ENCODE peak calls at places on chromosome 7, in eight cellular contexts. One of them, this sample, is unnamed.

GRCh38 chr7:13508586-13508985 is 480.9 kb downstream of the ETV1 start:
- ATAC-seq in HepG2: no peak
- ATAC-seq in upper lobe of left lung: no peak
- ATAC-seq in Panc1: no peak
- ATAC-seq in K562: no peak
- ATAC-seq in HCT116: no peak
- ATAC-seq in GM23338: no peak
- ATAC-seq in GM12878: no peak
- ATAC-seq in this sample: no peak

GRCh38 chr7:131157530-131158243 is 170.0 kb upstream of the MKLN1 start:
- ATAC-seq in HepG2: peak; percentile 45
- ATAC-seq in upper lobe of left lung: peak; percentile 61
- ATAC-seq in Panc1: peak; percentile 18
- ATAC-seq in K562: no peak
- ATAC-seq in HCT116: no peak
- ATAC-seq in GM23338: no peak
- ATAC-seq in GM12878: no peak
- ATAC-seq in this sample: peak; percentile 74

GRCh38 chr7:111094387-111094786 is 3.5 kb downstream of the LRRN3 start:
- ATAC-seq in HepG2: no peak
- ATAC-seq in upper lobe of left lung: no peak
- ATAC-seq in Panc1: no peak
- ATAC-seq in K562: no peak
- ATAC-seq in HCT116: no peak
- ATAC-seq in GM23338: no peak
- ATAC-seq in GM12878: no peak
- ATAC-seq in this sample: no peak

GRCh38 chr7:43554423-43554822 is 28.5 kb upstream of the STK17A start:
- ATAC-seq in HepG2: no peak
- ATAC-seq in upper lobe of left lung: no peak
- ATAC-seq in Panc1: no peak
- ATAC-seq in K562: no peak
- ATAC-seq in HCT116: no peak
- ATAC-seq in GM23338: no peak
- ATAC-seq in GM12878: no peak
- ATAC-seq in this sample: no peak

GRCh38 chr7:155583636-155584035 is 37.3 kb upstream of the CNPY1 start:
- ATAC-seq in HepG2: no peak
- ATAC-seq in upper lobe of left lung: no peak
- ATAC-seq in Panc1: no peak
- ATAC-seq in K562: no peak
- ATAC-seq in HCT116: no peak
- ATAC-seq in GM23338: no peak
- ATAC-seq in GM12878: no peak
- ATAC-seq in this sample: no peak

GRCh38 chr7:134696261-134696660 is 49.6 kb downstream of the BPGM start:
- ATAC-seq in HepG2: peak; percentile 56
- ATAC-seq in upper lobe of left lung: no peak
- ATAC-seq in Panc1: no peak
- ATAC-seq in K562: peak; percentile 45
- ATAC-seq in HCT116: peak; percentile 48
- ATAC-seq in GM23338: peak; percentile 38
- ATAC-seq in GM12878: no peak
- ATAC-seq in this sample: no peak

GRCh38 chr7:42745357-42746022 is 166.4 kb downstream of the C7orf25 start:
- ATAC-seq in HepG2: peak; percentile 41
- ATAC-seq in upper lobe of left lung: peak; percentile 22
- ATAC-seq in Panc1: peak; percentile 38
- ATAC-seq in K562: peak; percentile 71
- ATAC-seq in HCT116: peak; percentile 55
- ATAC-seq in GM23338: peak; percentile 56
- ATAC-seq in GM12878: peak; percentile 57
- ATAC-seq in this sample: peak; percentile 80

GRCh38 chr7:116924741-116925140 is 28.6 kb upstream of the ST7 start:
- ATAC-seq in HepG2: no peak
- ATAC-seq in upper lobe of left lung: no peak
- ATAC-seq in Panc1: no peak
- ATAC-seq in K562: no peak
- ATAC-seq in HCT116: no peak
- ATAC-seq in GM23338: no peak
- ATAC-seq in GM12878: no peak
- ATAC-seq in this sample: no peak

GRCh38 chr7:99365318-99366141 is 9.0 kb upstream of the ARPC1B start:
- ATAC-seq in HepG2: peak; percentile 95
- ATAC-seq in upper lobe of left lung: peak; percentile 79
- ATAC-seq in Panc1: peak; percentile 76
- ATAC-seq in K562: peak; percentile 89
- ATAC-seq in HCT116: peak; percentile 98
- ATAC-seq in GM23338: peak; percentile 92
- ATAC-seq in GM12878: peak; percentile 96
- ATAC-seq in this sample: peak; percentile 58

GRCh38 chr7:15795371-15795770 is 108.9 kb upstream of the MEOX2 start:
- ATAC-seq in HepG2: no peak
- ATAC-seq in upper lobe of left lung: no peak
- ATAC-seq in Panc1: no peak
- ATAC-seq in K562: no peak
- ATAC-seq in HCT116: no peak
- ATAC-seq in GM23338: no peak
- ATAC-seq in GM12878: no peak
- ATAC-seq in this sample: peak; percentile 22

GRCh38 chr7:101804642-101805401 is 12.6 kb upstream of the CUX1 start:
- ATAC-seq in HepG2: peak; percentile 77
- ATAC-seq in upper lobe of left lung: peak; percentile 62
- ATAC-seq in Panc1: peak; percentile 44
- ATAC-seq in K562: peak; percentile 76
- ATAC-seq in HCT116: peak; percentile 96
- ATAC-seq in GM23338: peak; percentile 96
- ATAC-seq in GM12878: peak; percentile 65
- ATAC-seq in this sample: peak; percentile 46

GRCh38 chr7:64494912-64495461 is 67.9 kb downstream of the ZNF680 start:
- ATAC-seq in HepG2: peak; percentile 95
- ATAC-seq in upper lobe of left lung: peak; percentile 40
- ATAC-seq in Panc1: peak; percentile 92
- ATAC-seq in K562: peak; percentile 23
- ATAC-seq in HCT116: no peak
- ATAC-seq in GM23338: peak; percentile 98
- ATAC-seq in GM12878: no peak
- ATAC-seq in this sample: no peak

GRCh38 chr7:88363869-88364268 is 57.2 kb upstream of the STEAP4 start:
- ATAC-seq in HepG2: no peak
- ATAC-seq in upper lobe of left lung: no peak
- ATAC-seq in Panc1: no peak
- ATAC-seq in K562: no peak
- ATAC-seq in HCT116: no peak
- ATAC-seq in GM23338: no peak
- ATAC-seq in GM12878: peak; percentile 32
- ATAC-seq in this sample: no peak

DNA sequence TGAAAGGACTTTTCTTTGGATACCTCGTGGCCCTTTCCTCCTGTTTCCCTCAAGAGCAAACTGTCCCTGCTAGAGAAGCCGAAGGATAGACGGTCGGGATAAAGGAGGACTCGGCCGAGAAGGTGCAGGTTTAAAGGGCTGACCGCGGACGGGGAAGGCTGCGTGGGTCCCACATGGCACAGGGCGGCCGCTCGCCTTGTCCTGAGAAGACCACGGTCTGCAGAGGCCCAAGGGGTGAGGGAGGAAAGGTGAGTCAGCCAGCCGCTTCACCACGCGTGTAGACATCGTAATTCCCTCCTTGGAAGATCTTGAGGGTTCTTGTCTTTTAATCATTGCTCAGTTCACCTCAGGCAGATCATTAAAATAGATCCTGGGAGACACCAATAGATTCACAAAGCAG is 253.8 kb downstream of the DPP6 start:
- ATAC-seq in HepG2: no peak
- ATAC-seq in upper lobe of left lung: no peak
- ATAC-seq in Panc1: no peak
- ATAC-seq in K562: no peak
- ATAC-seq in HCT116: no peak
- ATAC-seq in GM23338: peak; percentile 16
- ATAC-seq in GM12878: no peak
- ATAC-seq in this sample: no peak
- H3K4me3 ChIP-seq in HepG2: no peak overlapping the region
- H3K4me3 ChIP-seq in upper lobe of left lung: no peak overlapping the region
- H3K4me3 ChIP-seq in Panc1: no peak overlapping the region
- H3K4me3 ChIP-seq in K562: no peak overlapping the region
- H3K4me3 ChIP-seq in HCT116: no peak overlapping the region
- H3K4me3 ChIP-seq in GM23338: no peak overlapping the region
- H3K4me3 ChIP-seq in GM12878: no peak overlapping the region
- H3K4me3 ChIP-seq in this sample: no peak overlapping the region

DNA sequence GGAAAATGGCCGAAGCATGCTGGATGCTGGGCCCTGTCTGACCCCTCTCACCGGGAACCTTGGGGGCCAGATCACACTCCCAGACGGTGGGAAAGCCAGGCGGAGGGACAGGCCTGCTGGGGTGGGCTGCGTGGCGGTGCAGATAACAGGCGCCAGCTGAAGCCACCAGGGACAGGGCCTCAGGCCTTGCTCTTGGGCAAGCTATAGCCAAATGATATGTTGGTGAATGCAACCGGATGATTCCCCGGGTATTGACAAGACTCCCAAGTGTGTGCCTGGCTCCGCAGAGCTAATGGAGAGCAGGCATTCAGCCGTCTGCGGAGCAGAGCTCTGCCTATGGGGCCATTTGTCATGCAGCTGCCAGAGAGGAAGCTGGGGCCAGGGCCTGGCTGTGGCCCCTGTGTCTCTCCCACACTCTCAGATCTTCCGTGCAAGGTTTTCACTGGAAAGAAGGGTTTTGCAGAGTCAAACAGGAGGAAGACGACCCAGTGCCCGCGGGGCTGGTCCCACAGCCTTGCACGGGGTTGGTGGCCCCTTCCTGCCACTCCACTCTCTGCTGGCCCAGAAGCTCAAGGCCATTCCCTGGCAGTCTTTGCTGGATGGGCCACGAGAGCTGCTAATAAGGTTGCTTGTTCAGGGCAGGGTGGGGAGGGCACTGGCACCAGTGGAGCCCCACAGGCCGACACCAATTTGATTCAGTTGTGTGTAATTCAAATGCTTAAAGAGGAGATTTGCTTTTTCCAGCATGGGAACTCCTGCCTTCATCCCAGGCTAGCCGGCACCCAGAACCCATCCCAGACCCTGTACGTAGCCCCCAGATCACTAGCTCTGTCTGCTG is 91.9 kb downstream of the PRKAG2 start:
- ATAC-seq in HepG2: no peak
- ATAC-seq in upper lobe of left lung: no peak
- ATAC-seq in Panc1: no peak
- ATAC-seq in K562: no peak
- ATAC-seq in HCT116: no peak
- ATAC-seq in GM23338: no peak
- ATAC-seq in GM12878: no peak
- ATAC-seq in this sample: no peak
- H3K27me3 ChIP-seq in HepG2: peaks cover 22% of the 10 kb centered on the region
- H3K27me3 ChIP-seq in upper lobe of left lung: no peaks in the 10 kb centered on the region
- H3K27me3 ChIP-seq in Panc1: no peaks in the 10 kb centered on the region
- H3K27me3 ChIP-seq in K562: peaks cover 73% of the 10 kb centered on the region
- H3K27me3 ChIP-seq in HCT116: no peaks in the 10 kb centered on the region
- H3K27me3 ChIP-seq in GM23338: peaks cover 7% of the 10 kb centered on the region
- H3K27me3 ChIP-seq in GM12878: no peaks in the 10 kb centered on the region
- H3K27me3 ChIP-seq in this sample: no peaks in the 10 kb centered on the region

GRCh38 chr7:73555411-73555982 is 2.0 kb downstream of the BCL7B start:
- ATAC-seq in HepG2: no peak
- ATAC-seq in upper lobe of left lung: no peak
- ATAC-seq in Panc1: no peak
- ATAC-seq in K562: no peak
- ATAC-seq in HCT116: no peak
- ATAC-seq in GM23338: no peak
- ATAC-seq in GM12878: no peak
- ATAC-seq in this sample: no peak

GRCh38 chr7:73560035-73560835 is 2.7 kb upstream of the BCL7B start:
- ATAC-seq in HepG2: peak; percentile 5
- ATAC-seq in upper lobe of left lung: no peak
- ATAC-seq in Panc1: no peak
- ATAC-seq in K562: no peak
- ATAC-seq in HCT116: no peak
- ATAC-seq in GM23338: no peak
- ATAC-seq in GM12878: peak; percentile 39
- ATAC-seq in this sample: no peak

GRCh38 chr7:73556208-73557107 is 1.0 kb downstream of the BCL7B start:
- ATAC-seq in HepG2: no peak
- ATAC-seq in upper lobe of left lung: no peak
- ATAC-seq in Panc1: no peak
- ATAC-seq in K562: no peak
- ATAC-seq in HCT116: no peak
- ATAC-seq in GM23338: no peak
- ATAC-seq in GM12878: no peak
- ATAC-seq in this sample: no peak

GRCh38 chr7:73557108-73557396 is 438 bp downstream of the BCL7B start:
- ATAC-seq in HepG2: peak; percentile 95
- ATAC-seq in upper lobe of left lung: peak; percentile 97
- ATAC-seq in Panc1: peak; percentile 95
- ATAC-seq in K562: peak; percentile 96
- ATAC-seq in HCT116: peak; percentile 91
- ATAC-seq in GM23338: peak; percentile 95
- ATAC-seq in GM12878: peak; percentile 98
- ATAC-seq in this sample: peak; percentile 97

DNA sequence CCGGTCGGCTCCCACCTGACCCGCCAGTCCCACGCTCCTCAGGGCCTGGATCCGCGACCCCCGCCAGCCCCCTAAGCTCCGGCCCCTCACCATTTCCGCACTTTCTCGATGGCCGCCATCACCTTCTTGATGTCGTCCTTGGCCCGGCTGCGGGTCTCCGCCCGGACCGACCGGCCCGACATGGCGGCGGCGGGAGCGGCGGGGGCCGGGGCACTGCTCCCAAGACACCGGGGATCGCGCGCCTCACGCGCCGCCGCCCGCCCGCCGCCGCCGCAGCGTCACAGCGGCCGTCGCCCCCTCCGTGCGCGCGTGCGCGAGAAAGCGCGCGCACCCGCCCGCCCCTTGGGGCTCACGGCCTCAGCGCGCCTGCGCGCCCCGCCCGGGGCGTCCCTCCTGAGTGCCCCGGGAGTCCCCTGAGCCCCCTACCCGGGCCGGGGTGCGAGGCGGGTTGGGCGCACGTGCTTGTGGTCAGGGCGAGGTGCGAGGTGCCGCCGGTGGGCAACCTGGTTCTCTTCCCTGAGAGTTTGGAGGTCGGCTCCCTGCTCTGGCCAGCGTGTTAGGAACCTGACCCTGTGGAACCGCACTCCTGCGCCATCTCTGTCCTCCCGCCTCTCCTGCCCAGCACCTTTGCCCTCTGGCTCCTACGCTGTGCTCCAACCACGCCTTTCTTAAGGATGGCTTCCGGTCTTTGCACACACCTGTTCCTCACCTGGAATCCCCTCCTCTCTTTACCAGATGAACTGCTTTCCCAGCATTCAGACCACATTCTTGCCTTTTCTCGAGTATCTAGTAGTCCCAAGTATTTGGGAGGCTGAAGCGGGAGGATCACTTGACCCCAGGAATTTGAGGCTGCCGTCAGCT is at the start of gene BCL7B:
- ATAC-seq in HepG2: peak; percentile 36
- ATAC-seq in upper lobe of left lung: peak; percentile 82
- ATAC-seq in Panc1: peak; percentile 83
- ATAC-seq in K562: peak; percentile 63
- ATAC-seq in HCT116: peak; percentile 76
- ATAC-seq in GM23338: peak; percentile 55
- ATAC-seq in GM12878: peak; percentile 49
- ATAC-seq in this sample: peak; percentile 79
- TF ChIP-seq POLR2AphosphoS5 in HepG2: peak; percentile 50
- TF ChIP-seq POLR2AphosphoS5 in upper lobe of left lung: peak; percentile 67
- TF ChIP-seq POLR2AphosphoS5 in Panc1: peak; percentile 86
- TF ChIP-seq POLR2AphosphoS5 in K562: peak; percentile 31
- TF ChIP-seq POLR2AphosphoS5 in HCT116: peak; percentile 73
- TF ChIP-seq POLR2AphosphoS5 in GM23338: peak; percentile 57
- TF ChIP-seq POLR2AphosphoS5 in GM12878: peak; percentile 72
- TF ChIP-seq POLR2AphosphoS5 in this sample: peak; percentile 23

GRCh38 chr7:36154255-36155212 is 1.5 kb downstream of the EEPD1 start:
- ATAC-seq in HepG2: peak; percentile 2
- ATAC-seq in upper lobe of left lung: no peak
- ATAC-seq in Panc1: peak; percentile 9
- ATAC-seq in K562: no peak
- ATAC-seq in HCT116: no peak
- ATAC-seq in GM23338: no peak
- ATAC-seq in GM12878: no peak
- ATAC-seq in this sample: no peak
- H3K4me3 ChIP-seq in HepG2: peak overlapping the region; percentile 89
- H3K4me3 ChIP-seq in upper lobe of left lung: peak overlapping the region; percentile 79
- H3K4me3 ChIP-seq in Panc1: peak overlapping the region; percentile 96
- H3K4me3 ChIP-seq in K562: no peak overlapping the region
- H3K4me3 ChIP-seq in HCT116: peak overlapping the region; percentile 83
- H3K4me3 ChIP-seq in GM23338: peak overlapping the region; percentile 93
- H3K4me3 ChIP-seq in GM12878: no peak overlapping the region
- H3K4me3 ChIP-seq in this sample: peak overlapping the region; percentile 89

This sample was measured in gastroesophageal sphincter.